ENCODE peak calls at places on chromosomes 2 and 18, in four cellular contexts. H is heart left ventricle, D is A549, I is mucosa of descending colon. X is an unnamed sample.

GRCh38 chr18:47283476-47283875 is 32.0 kb upstream of the SKOR2 start:
- DNase-seq in H (no peak), D (peak; percentile 38), I (no peak), X (no peak)

GRCh38 chr2:70258532-70258875 is 567 bp downstream of the PCYOX1 start:
- DNase-seq in H (peak; percentile 91), D (peak; percentile 34), I (peak; percentile 79), X (peak; percentile 61)

GRCh38 chr2:169362346-169363026 is at the start of gene LRP2:
- DNase-seq in H (no peak), D (peak; percentile 4), I (peak; percentile 43), X (no peak)

GRCh38 chr2:76953733-76954347 is 568.3 kb downstream of the LRRTM4 start:
- DNase-seq in H (no peak), D (peak; percentile 56), I (no peak), X (peak; percentile 27)

GRCh38 chr18:27843783-27844415 is 333.0 kb downstream of the CDH2 start:
- DNase-seq in H (no peak), D (peak; percentile 18), I (no peak), X (no peak)

GRCh38 chr2:9908639-9909038 is 42.9 kb upstream of the GRHL1 start:
- DNase-seq in H (no peak), D (no peak), I (no peak), X (no peak)

GRCh38 chr2:32946314-32947075 is at the start of gene LTBP1:
- DNase-seq in H (peak; percentile 91), D (peak; percentile 83), I (peak; percentile 83), X (peak; percentile 80)

GRCh38 chr2:158644139-158644538 is 151.0 kb upstream of the DAPL1 start:
- DNase-seq in H (no peak), D (no peak), I (no peak), X (no peak)

GRCh38 chr18:44744206-44745180 is 63.8 kb downstream of the SETBP1 start:
- DNase-seq in H (peak; percentile 54), D (no peak), I (peak; percentile 47), X (peak; percentile 81)

DNA sequence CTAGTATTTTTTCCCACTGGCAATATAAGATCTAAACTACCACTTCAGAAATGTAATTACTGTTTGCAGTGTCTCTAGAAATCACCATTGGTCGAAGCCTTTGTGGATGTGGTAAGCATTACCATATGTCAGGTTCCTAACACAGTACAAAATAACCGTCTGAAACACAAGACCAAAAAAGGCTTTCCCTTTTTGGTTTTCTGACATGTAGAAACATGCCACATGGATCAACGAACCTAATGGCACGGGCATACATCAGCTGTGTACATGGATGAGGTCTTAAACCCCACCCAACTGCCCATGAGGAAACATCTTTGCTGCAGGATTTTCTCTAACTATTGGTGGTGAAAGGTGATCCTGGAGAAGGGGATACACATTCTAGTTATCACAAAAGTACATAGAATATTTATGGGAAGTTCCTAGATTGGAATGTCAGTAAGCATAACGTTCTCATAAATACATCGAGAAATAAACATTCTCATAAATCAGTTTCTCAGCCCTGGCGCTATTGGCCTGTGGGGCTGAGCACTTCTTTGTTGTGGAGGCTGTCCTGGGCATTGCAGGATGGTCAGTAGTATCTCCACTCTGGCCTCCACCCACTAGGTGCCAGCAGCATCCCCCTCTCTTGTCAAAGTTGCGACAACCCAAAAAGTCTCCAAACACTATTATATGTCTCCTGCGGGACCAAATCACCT is 9.0 kb downstream of the VIT start:
- DNase-seq in H (no peak), D (no peak), I (no peak), X (no peak)
- TF ChIP-seq CTCF in H (no peak), D (no peak), I (no peak), X (no peak)

GRCh38 chr2:26070684-26071189 is 36.9 kb downstream of the RAB10 start:
- DNase-seq in H (no peak), D (no peak), I (no peak), X (no peak)

GRCh38 chr2:26067186-26067974 is 33.5 kb downstream of the RAB10 start:
- DNase-seq in H (no peak), D (no peak), I (no peak), X (no peak)

GRCh38 chr2:26067980-26068507 is 34.2 kb downstream of the RAB10 start:
- DNase-seq in H (no peak), D (no peak), I (no peak), X (no peak)

GRCh38 chr2:26064846-26065245 is 31.0 kb downstream of the RAB10 start:
- DNase-seq in H (no peak), D (peak; percentile 70), I (no peak), X (no peak)

DNA sequence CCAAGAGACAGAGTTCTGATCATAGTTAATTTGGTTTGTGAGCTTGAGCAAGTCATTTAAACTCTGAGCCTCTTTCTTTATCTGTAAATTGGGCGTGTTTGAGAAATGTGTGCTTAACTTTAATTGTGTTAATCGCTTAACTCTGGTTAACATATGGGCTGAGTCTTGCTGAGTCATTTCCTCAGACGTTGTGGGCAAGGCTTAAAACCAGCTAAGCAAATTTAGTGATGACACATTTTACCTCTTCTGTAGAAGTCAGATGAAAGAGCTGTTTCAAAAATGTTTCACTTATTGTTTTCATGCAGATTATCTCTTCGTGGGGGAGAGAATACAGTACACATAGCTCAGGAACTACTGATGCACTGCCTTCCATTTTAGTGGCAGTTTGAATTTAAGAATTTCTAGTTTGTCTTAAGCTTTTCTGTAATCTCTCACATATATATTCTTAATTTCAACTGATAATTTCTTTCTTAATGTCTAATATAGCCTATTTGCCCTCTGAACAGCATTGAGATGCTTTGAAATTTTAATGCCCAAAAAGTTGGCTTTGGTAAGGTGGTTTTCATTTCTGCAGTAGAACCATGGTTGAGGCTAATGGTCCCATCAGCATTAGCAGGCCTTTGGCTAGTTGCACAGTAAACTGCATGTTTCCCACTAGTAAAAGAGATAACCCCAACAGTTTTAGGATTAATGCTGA is 34.9 kb downstream of the RAB10 start:
- DNase-seq in H (no peak), D (peak; percentile 81), I (no peak), X (no peak)
- H3K4me1 ChIP-seq in H (peaks cover 20% of the 10 kb centered on the region), D (peaks cover 94% of the 10 kb centered on the region), I (peaks cover 34% of the 10 kb centered on the region), X (peaks cover 16% of the 10 kb centered on the region)

DNA sequence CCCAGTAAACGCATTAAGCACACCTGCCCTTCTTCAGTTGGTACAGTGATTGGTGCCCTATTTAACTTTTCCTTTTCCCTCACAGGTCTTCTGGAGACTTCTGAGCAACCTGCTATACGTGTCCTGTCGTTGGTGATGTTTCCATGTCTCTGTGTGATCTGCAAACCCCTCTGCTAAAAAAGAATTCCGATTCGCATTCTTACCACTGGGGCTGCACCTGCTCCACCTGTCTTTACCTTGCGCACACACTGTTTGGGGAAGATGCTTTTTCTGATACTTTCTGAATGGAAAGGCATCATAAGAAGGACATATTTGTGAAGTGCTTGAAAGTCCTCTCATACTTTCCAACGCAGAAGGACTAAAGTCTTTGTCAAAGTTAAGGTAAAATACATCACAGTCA is 323.9 kb upstream of the SOX11 start:
- DNase-seq in H (no peak), D (no peak), I (no peak), X (no peak)
- TF ChIP-seq CTCF in H (no peak), D (no peak), I (no peak), X (no peak)

GRCh38 chr2:174596994-174597346 is 634 bp downstream of the WIPF1 start:
- DNase-seq in H (no peak), D (no peak), I (no peak), X (no peak)

GRCh38 chr2:174594451-174594850 is 3.2 kb downstream of the WIPF1 start:
- DNase-seq in H (no peak), D (no peak), I (no peak), X (no peak)

GRCh38 chr2:174593574-174594203 is 3.9 kb downstream of the WIPF1 start:
- DNase-seq in H (no peak), D (no peak), I (no peak), X (no peak)

GRCh38 chr2:174595904-174596397 is 1.7 kb downstream of the WIPF1 start:
- DNase-seq in H (no peak), D (no peak), I (no peak), X (no peak)

GRCh38 chr2:174595415-174595814 is 2.2 kb downstream of the WIPF1 start:
- DNase-seq in H (no peak), D (no peak), I (no peak), X (no peak)
- H3K4me1 ChIP-seq in H (peaks cover 54% of the 10 kb centered on the region), D (peaks cover 22% of the 10 kb centered on the region), I (no peaks in the 10 kb centered on the region), X (no peaks in the 10 kb centered on the region)

GRCh38 chr2:43105586-43106562 is 120.5 kb downstream of the ZFP36L2 start:
- DNase-seq in H (peak; percentile 83), D (peak; percentile 45), I (no peak), X (no peak)
- TF ChIP-seq CTCF in H (peak; percentile 44), D (no peak), I (peak; percentile 17), X (no peak)

DNA sequence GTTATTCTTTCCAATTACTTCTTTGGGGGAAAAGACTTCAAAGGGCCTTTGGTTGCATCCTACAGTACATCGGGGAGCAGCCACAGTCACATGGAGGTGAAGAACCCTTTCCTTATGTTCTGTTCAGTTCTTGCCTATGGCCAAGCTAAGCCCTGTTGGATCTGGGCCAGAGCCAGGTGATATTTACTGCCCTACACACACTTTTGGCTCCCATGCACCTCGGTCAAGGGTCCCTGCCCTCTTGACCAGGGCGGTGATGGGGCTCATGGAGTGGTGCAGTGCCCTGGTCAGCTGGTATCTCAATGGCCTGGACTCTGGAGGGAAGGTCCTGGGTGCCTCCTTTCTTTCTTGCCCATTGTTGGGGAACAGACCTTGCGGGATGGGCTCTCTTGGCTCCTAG is 98.7 kb downstream of the VAPA start:
- DNase-seq in H (no peak), D (no peak), I (no peak), X (no peak)
- H3K4me1 ChIP-seq in H (peaks cover 42% of the 10 kb centered on the region), D (no peaks in the 10 kb centered on the region), I (peaks cover 5% of the 10 kb centered on the region), X (no peaks in the 10 kb centered on the region)

DNA sequence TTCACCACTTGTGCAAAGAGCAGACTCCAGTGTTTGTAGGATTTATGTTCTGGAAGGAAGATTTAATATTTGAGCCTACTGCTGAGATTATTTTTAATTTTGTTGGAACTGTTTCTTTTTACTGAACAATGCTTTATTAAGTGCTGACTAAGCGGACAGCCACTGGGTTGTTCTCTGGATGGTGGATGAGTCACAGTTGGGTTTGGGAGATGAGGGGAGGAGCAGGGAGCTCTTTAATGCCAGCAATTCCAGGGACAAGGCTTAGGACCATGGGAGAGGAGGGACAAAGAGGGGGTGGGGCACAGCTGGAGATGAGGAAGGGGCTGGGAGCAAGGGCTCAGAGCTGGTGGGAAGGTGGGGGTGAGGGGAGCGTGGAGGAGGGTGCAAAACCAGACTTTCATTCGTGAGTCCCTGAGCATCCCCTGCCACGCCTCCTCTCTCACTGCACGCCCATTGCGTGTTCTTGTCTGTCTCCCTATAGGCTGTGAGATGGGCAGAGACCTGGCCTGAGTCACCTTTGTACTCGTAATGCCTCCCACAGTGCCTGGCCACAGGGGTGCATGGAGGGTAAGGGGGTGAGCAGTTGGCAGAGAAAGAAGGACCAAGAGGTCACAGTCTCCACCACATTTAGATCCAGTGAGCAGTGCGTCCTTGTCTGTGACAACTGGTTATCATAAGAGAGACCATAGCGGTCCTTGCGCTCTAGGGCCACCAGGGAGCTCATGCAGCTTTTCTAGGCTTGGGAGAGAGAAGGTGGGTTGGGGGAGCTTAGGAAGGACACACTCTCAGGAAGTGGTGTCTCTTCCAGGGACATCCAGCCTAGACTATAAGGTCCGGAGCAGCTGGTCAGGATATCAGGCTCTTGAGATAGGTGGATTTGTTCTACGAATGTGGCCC is 18.4 kb downstream of the SLC4A3 start:
- DNase-seq in H (no peak), D (no peak), I (no peak), X (no peak)
- TF ChIP-seq CTCF in H (no peak), D (no peak), I (no peak), X (no peak)

GRCh38 chr2:101803128-101803527 is 105.6 kb downstream of the MAP4K4 start:
- DNase-seq in H (no peak), D (peak; percentile 54), I (no peak), X (no peak)
- H3K4me1 ChIP-seq in H (peaks cover 63% of the 10 kb centered on the region), D (peaks cover 67% of the 10 kb centered on the region), I (peaks cover 13% of the 10 kb centered on the region), X (peaks cover 26% of the 10 kb centered on the region)

GRCh38 chr18:13831864-13832508 is 8.0 kb downstream of the MC5R start:
- DNase-seq in H (no peak), D (peak; percentile 18), I (no peak), X (no peak)
- TF ChIP-seq CTCF in H (peak; percentile 22), D (no peak), I (no peak), X (no peak)

X was measured in pancreas.